ENCODE peak calls at places on chromosome 5, in ten cellular contexts. One of them, this sample, is unnamed.

GRCh38 chr5:116660929-116661328 is 86.3 kb upstream of the SEMA6A start:
- DNase-seq in HCT116: no peak
- DNase-seq in GM12891: no peak
- DNase-seq in upper lobe of left lung: no peak
- DNase-seq in Panc1: no peak
- DNase-seq in SK-N-SH: no peak
- DNase-seq in breast epithelium: no peak
- DNase-seq in GM12892: no peak
- DNase-seq in GM23338: no peak
- DNase-seq in stomach: no peak
- DNase-seq in this sample: no peak

GRCh38 chr5:136080113-136080482 is 51.3 kb downstream of the TGFBI start:
- DNase-seq in breast epithelium: no peak
- DNase-seq in stomach: no peak
- DNase-seq in upper lobe of left lung: no peak
- DNase-seq in HCT116: no peak
- DNase-seq in Panc1: no peak
- DNase-seq in SK-N-SH: no peak
- DNase-seq in GM12891: no peak
- DNase-seq in GM23338: no peak
- DNase-seq in GM12892: no peak
- DNase-seq in this sample: no peak

GRCh38 chr5:118070041-118070440 is 918.3 kb downstream of the DTWD2 start:
- DNase-seq in GM12892: no peak
- DNase-seq in GM12891: no peak
- DNase-seq in breast epithelium: no peak
- DNase-seq in SK-N-SH: no peak
- DNase-seq in stomach: no peak
- DNase-seq in upper lobe of left lung: no peak
- DNase-seq in GM23338: peak
- DNase-seq in HCT116: no peak
- DNase-seq in Panc1: no peak
- DNase-seq in this sample: no peak

GRCh38 chr5:55600536-55601208 is 65.9 kb upstream of the PLPP1 start:
- DNase-seq in HCT116: no peak
- DNase-seq in stomach: no peak
- DNase-seq in GM23338: no peak
- DNase-seq in SK-N-SH: peak
- DNase-seq in breast epithelium: no peak
- DNase-seq in GM12891: peak
- DNase-seq in GM12892: no peak
- DNase-seq in Panc1: no peak
- DNase-seq in upper lobe of left lung: peak
- DNase-seq in this sample: peak

GRCh38 chr5:7053528-7054209 is 340.4 kb downstream of the TENT4A start:
- DNase-seq in HCT116: no peak
- DNase-seq in upper lobe of left lung: no peak
- DNase-seq in SK-N-SH: no peak
- DNase-seq in GM12892: no peak
- DNase-seq in breast epithelium: no peak
- DNase-seq in stomach: no peak
- DNase-seq in Panc1: no peak
- DNase-seq in GM23338: no peak
- DNase-seq in GM12891: no peak
- DNase-seq in this sample: no peak

GRCh38 chr5:5454405-5454804 is 31.9 kb downstream of the ICE1 start:
- DNase-seq in GM12891: no peak
- DNase-seq in HCT116: no peak
- DNase-seq in breast epithelium: no peak
- DNase-seq in GM12892: no peak
- DNase-seq in upper lobe of left lung: no peak
- DNase-seq in SK-N-SH: no peak
- DNase-seq in GM23338: no peak
- DNase-seq in stomach: no peak
- DNase-seq in Panc1: no peak
- DNase-seq in this sample: no peak

GRCh38 chr5:118611332-118611945 is 376.9 kb downstream of the DTWD2 start:
- DNase-seq in SK-N-SH: peak
- DNase-seq in breast epithelium: no peak
- DNase-seq in GM23338: peak
- DNase-seq in upper lobe of left lung: no peak
- DNase-seq in HCT116: peak
- DNase-seq in GM12892: no peak
- DNase-seq in Panc1: peak
- DNase-seq in GM12891: peak
- DNase-seq in stomach: peak
- DNase-seq in this sample: no peak

GRCh38 chr5:59187772-59188347 is 605.0 kb downstream of the RAB3C start:
- DNase-seq in Panc1: no peak
- DNase-seq in breast epithelium: no peak
- DNase-seq in HCT116: no peak
- DNase-seq in GM12891: no peak
- DNase-seq in GM23338: peak
- DNase-seq in GM12892: no peak
- DNase-seq in upper lobe of left lung: no peak
- DNase-seq in SK-N-SH: no peak
- DNase-seq in stomach: no peak
- DNase-seq in this sample: no peak

GRCh38 chr5:43523662-43524072 is 8.7 kb upstream of the C5orf34 start:
- DNase-seq in HCT116: no peak
- DNase-seq in SK-N-SH: peak
- DNase-seq in upper lobe of left lung: no peak
- DNase-seq in stomach: no peak
- DNase-seq in GM23338: no peak
- DNase-seq in breast epithelium: no peak
- DNase-seq in Panc1: no peak
- DNase-seq in GM12892: no peak
- DNase-seq in GM12891: no peak
- DNase-seq in this sample: no peak

GRCh38 chr5:115962565-115963402 is 509 bp downstream of the LVRN start:
- DNase-seq in GM12892: peak
- DNase-seq in GM23338: peak
- DNase-seq in upper lobe of left lung: no peak
- DNase-seq in HCT116: no peak
- DNase-seq in breast epithelium: no peak
- DNase-seq in stomach: no peak
- DNase-seq in SK-N-SH: peak
- DNase-seq in GM12891: peak
- DNase-seq in Panc1: no peak
- DNase-seq in this sample: peak

GRCh38 chr5:32136342-32136741 is 37.8 kb downstream of the GOLPH3 start:
- DNase-seq in upper lobe of left lung: no peak
- DNase-seq in breast epithelium: no peak
- DNase-seq in Panc1: no peak
- DNase-seq in SK-N-SH: no peak
- DNase-seq in GM23338: no peak
- DNase-seq in HCT116: no peak
- DNase-seq in GM12892: no peak
- DNase-seq in stomach: no peak
- DNase-seq in GM12891: no peak
- DNase-seq in this sample: no peak

GRCh38 chr5:32144637-32145207 is 29.4 kb downstream of the GOLPH3 start:
- DNase-seq in SK-N-SH: peak
- DNase-seq in GM12892: no peak
- DNase-seq in HCT116: no peak
- DNase-seq in GM23338: no peak
- DNase-seq in GM12891: no peak
- DNase-seq in stomach: peak
- DNase-seq in upper lobe of left lung: no peak
- DNase-seq in Panc1: no peak
- DNase-seq in breast epithelium: no peak
- DNase-seq in this sample: no peak

GRCh38 chr5:32143991-32144636 is 30.0 kb downstream of the GOLPH3 start:
- DNase-seq in Panc1: no peak
- DNase-seq in HCT116: no peak
- DNase-seq in SK-N-SH: no peak
- DNase-seq in GM12892: no peak
- DNase-seq in stomach: no peak
- DNase-seq in GM23338: no peak
- DNase-seq in GM12891: no peak
- DNase-seq in breast epithelium: no peak
- DNase-seq in upper lobe of left lung: no peak
- DNase-seq in this sample: no peak

DNA sequence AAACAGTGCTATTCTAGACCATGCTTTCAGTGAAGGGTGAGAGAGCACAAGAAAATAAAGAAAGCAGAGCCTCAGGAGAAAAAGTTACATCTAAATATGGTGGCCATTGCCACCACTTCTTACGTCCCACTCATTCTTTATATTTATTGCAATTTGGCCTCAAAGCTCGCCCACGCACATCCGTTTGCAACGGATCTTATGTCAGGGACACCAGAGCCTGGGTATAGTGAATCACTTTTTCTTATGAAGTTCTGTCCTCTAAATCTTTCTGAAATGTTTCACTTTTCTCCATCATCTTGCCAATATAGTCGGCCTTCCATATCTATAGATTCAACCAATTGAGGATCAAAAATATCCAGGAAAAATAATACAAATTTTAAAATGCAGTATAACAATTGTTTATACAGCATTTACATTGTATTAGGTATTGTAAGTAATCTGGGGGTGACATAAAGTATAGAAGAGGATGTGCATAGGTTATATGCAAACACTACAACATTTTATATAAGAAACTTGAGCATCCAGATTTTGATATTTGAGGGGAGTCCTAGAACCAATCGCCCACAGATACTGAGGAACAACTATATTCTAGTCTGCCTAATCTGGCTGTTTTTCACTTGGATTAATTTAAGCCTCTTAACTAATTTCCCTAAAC is 35.2 kb downstream of the GOLPH3 start:
- DNase-seq in upper lobe of left lung: no peak
- DNase-seq in SK-N-SH: no peak
- DNase-seq in GM12891: no peak
- DNase-seq in breast epithelium: no peak
- DNase-seq in Panc1: no peak
- DNase-seq in GM12892: no peak
- DNase-seq in GM23338: no peak
- DNase-seq in stomach: no peak
- DNase-seq in HCT116: no peak
- DNase-seq in this sample: no peak
- TF ChIP-seq POLR2AphosphoS5 in upper lobe of left lung: no peak
- TF ChIP-seq POLR2AphosphoS5 in SK-N-SH: no peak
- TF ChIP-seq POLR2AphosphoS5 in GM12891: no peak
- TF ChIP-seq POLR2AphosphoS5 in breast epithelium: no peak
- TF ChIP-seq POLR2AphosphoS5 in Panc1: no peak
- TF ChIP-seq POLR2AphosphoS5 in GM12892: no peak
- TF ChIP-seq POLR2AphosphoS5 in GM23338: no peak
- TF ChIP-seq POLR2AphosphoS5 in stomach: no peak
- TF ChIP-seq POLR2AphosphoS5 in HCT116: no peak
- TF ChIP-seq POLR2AphosphoS5 in this sample: no peak

DNA sequence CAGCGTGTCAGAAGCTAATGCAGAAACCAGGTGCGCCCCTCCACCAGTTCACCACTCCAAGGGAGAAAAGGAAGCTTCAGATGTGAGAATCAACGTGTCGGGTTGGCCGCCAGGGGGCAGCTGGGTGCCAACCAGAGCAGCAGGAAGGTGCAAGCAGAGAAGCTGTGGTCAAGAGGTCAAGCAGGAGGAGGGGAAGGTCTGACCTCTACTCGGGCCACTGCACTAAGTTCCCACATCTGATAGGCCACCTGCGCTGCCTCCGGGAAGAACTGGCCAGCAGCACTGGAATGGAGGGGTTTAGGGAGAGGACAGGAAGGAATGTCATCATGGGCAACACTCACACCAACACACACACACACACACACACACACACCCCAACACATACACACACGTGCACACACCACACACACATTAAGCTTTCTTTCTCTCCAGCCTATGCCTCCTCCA is 31.4 kb downstream of the ANXA6 start:
- DNase-seq in Panc1: peak
- DNase-seq in HCT116: peak
- DNase-seq in SK-N-SH: peak
- DNase-seq in GM12891: peak
- DNase-seq in GM23338: peak
- DNase-seq in stomach: peak
- DNase-seq in breast epithelium: peak
- DNase-seq in upper lobe of left lung: peak
- DNase-seq in GM12892: no peak
- DNase-seq in this sample: peak
- TF ChIP-seq POLR2AphosphoS5 in Panc1: no peak
- TF ChIP-seq POLR2AphosphoS5 in HCT116: no peak
- TF ChIP-seq POLR2AphosphoS5 in SK-N-SH: no peak
- TF ChIP-seq POLR2AphosphoS5 in GM12891: peak
- TF ChIP-seq POLR2AphosphoS5 in GM23338: no peak
- TF ChIP-seq POLR2AphosphoS5 in stomach: no peak
- TF ChIP-seq POLR2AphosphoS5 in breast epithelium: peak
- TF ChIP-seq POLR2AphosphoS5 in upper lobe of left lung: no peak
- TF ChIP-seq POLR2AphosphoS5 in GM12892: peak
- TF ChIP-seq POLR2AphosphoS5 in this sample: no peak

GRCh38 chr5:160118349-160119141 is 705 bp downstream of the PWWP2A start:
- DNase-seq in Panc1: no peak
- DNase-seq in SK-N-SH: peak
- DNase-seq in GM12891: peak
- DNase-seq in HCT116: no peak
- DNase-seq in GM12892: peak
- DNase-seq in breast epithelium: peak
- DNase-seq in GM23338: peak
- DNase-seq in upper lobe of left lung: peak
- DNase-seq in stomach: peak
- DNase-seq in this sample: no peak
- TF ChIP-seq POLR2AphosphoS5 in Panc1: no peak
- TF ChIP-seq POLR2AphosphoS5 in SK-N-SH: no peak
- TF ChIP-seq POLR2AphosphoS5 in GM12891: no peak
- TF ChIP-seq POLR2AphosphoS5 in HCT116: no peak
- TF ChIP-seq POLR2AphosphoS5 in GM12892: no peak
- TF ChIP-seq POLR2AphosphoS5 in breast epithelium: peak
- TF ChIP-seq POLR2AphosphoS5 in GM23338: no peak
- TF ChIP-seq POLR2AphosphoS5 in upper lobe of left lung: no peak
- TF ChIP-seq POLR2AphosphoS5 in stomach: peak
- TF ChIP-seq POLR2AphosphoS5 in this sample: peak

DNA sequence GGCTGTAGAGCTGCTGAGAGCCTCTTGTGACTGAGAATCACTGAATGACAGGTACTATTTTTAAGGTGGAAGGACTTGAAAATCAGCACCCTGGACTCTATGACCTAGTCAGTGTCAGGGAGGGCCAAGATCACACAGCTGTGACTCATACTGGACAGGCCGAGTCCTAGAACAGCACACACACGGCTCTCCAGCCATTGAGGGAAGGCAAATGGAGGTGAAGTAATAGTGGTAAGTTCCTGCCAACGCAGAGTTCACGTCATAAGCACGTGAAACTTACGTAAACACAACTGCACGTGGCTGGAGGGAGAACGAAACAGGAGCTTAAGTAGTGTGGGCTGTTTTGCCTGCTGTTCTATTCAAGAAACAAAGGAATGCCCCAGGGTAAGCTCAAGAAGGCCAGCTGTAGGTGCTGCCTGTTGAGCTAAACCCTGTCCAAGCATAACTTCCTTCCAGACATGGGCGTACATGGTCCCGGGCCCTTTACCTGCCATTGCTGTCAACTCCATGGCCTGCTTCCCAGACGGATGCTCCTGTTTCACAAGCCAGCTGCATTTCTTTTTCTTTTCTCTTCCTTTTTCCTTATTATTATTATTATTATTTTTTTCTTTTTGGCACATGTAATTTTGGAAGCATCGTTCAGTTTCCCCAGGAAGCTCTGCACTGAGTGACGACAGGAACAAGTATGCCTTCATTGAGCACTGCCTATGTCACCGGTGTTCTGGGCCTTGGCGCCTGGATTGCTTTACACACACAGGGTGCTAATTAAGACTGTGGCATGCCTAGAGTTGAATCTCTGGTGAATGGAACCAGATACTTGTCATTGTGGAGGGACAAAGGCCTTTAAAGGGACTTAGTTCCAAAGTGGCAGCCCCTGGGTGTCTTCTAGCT is 10.2 kb upstream of the LCP2 start:
- DNase-seq in upper lobe of left lung: peak
- DNase-seq in Panc1: peak
- DNase-seq in breast epithelium: peak
- DNase-seq in GM12891: no peak
- DNase-seq in HCT116: no peak
- DNase-seq in stomach: peak
- DNase-seq in SK-N-SH: no peak
- DNase-seq in GM12892: no peak
- DNase-seq in GM23338: no peak
- DNase-seq in this sample: peak
- TF ChIP-seq POLR2AphosphoS5 in upper lobe of left lung: peak
- TF ChIP-seq POLR2AphosphoS5 in Panc1: no peak
- TF ChIP-seq POLR2AphosphoS5 in breast epithelium: peak
- TF ChIP-seq POLR2AphosphoS5 in GM12891: no peak
- TF ChIP-seq POLR2AphosphoS5 in HCT116: no peak
- TF ChIP-seq POLR2AphosphoS5 in stomach: peak
- TF ChIP-seq POLR2AphosphoS5 in SK-N-SH: no peak
- TF ChIP-seq POLR2AphosphoS5 in GM12892: no peak
- TF ChIP-seq POLR2AphosphoS5 in GM23338: no peak
- TF ChIP-seq POLR2AphosphoS5 in this sample: no peak

This sample was measured in endothelial cell of umbilical vein.